ENCODE peak calls at places on chromosome 7, in four cellular contexts. I is brain microvascular endothelial cell, Y is neuronal stem cell, C is hepatocyte. T is an unnamed sample.
A peak's percentile ranks its signal among the peaks of the same experiment; 100 is the strongest.

GRCh38 chr7:40194743-40195142 is 59.9 kb downstream of the SUGCT start:
- DNase-seq in I (peak; percentile 63), Y (no peak), C (no peak), T (no peak)

GRCh38 chr7:72540106-72540611 is 128.0 kb upstream of the CALN1 start:
- DNase-seq in I (no peak), C (no peak), Y (no peak), T (no peak)

GRCh38 chr7:668139-668871 is 58.2 kb upstream of the DNAAF5 start:
- DNase-seq in C (peak; percentile 60), Y (no peak), I (peak; percentile 29), T (peak; percentile 60)

GRCh38 chr7:1787681-1788235 is 117.7 kb downstream of the ELFN1 start:
- DNase-seq in Y (no peak), C (no peak), I (no peak), T (no peak)

GRCh38 chr7:22589641-22590141 is 89.7 kb upstream of the STEAP1B start:
- DNase-seq in C (no peak), Y (peak; percentile 14), I (peak; percentile 73), T (peak; percentile 79)

GRCh38 chr7:137772748-137773147 is 74.0 kb downstream of the DGKI start:
- DNase-seq in I (peak; percentile 90), C (no peak), Y (no peak), T (no peak)

GRCh38 chr7:3884543-3884942 is 583.5 kb downstream of the SDK1 start:
- DNase-seq in I (no peak), Y (no peak), C (no peak), T (no peak)

GRCh38 chr7:35894721-35895120 is 93.9 kb downstream of the SEPTIN7 start:
- DNase-seq in C (no peak), Y (no peak), I (no peak), T (no peak)

GRCh38 chr7:80596933-80597517 is 41.4 kb upstream of the CD36 start:
- DNase-seq in Y (no peak), C (no peak), I (no peak), T (no peak)

GRCh38 chr7:31814187-31814586 is 127.2 kb downstream of the PPP1R17 start:
- DNase-seq in I (peak; percentile 22), C (no peak), Y (no peak), T (no peak)

GRCh38 chr7:28621369-28621807 is 209.1 kb downstream of the CREB5 start:
- DNase-seq in C (no peak), Y (no peak), I (no peak), T (no peak)

GRCh38 chr7:143900230-143900766 is 1.7 kb downstream of the TCAF1 start:
- DNase-seq in C (peak; percentile 62), I (peak; percentile 47), Y (no peak), T (no peak)

GRCh38 chr7:20834656-20835055 is 48.0 kb upstream of the SP8 start:
- DNase-seq in Y (no peak), C (no peak), I (no peak), T (no peak)

GRCh38 chr7:151251926-151252835 is 3.7 kb upstream of the SMARCD3 start:
- DNase-seq in I (peak; percentile 45), Y (peak; percentile 61), C (peak; percentile 88), T (peak; percentile 87)

DNA sequence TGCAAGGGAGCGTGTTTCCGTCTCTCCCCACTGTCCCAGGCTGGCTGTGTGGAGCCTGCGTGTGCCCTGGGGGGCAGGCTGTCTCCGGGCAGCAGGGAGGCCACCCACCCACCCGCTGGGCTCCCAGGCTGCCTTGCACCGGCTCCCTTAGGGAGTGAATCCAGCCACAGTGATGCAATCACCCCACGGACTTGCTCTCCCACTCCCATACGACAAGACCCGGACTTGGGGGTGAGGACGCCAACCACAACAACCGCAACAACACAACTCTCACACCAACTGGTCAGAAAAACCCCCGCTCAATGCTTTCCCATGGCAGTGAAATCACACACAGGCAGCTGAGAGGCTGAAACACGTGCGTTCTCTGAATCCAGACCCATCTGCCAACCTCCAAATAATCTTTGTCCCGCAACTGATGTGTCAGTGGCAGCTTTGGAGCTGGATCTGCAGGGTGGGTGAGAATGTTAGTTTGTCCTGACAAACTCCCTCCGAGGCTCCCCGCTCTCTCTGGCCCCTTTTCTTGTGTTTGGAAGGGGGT is 62.7 kb upstream of the DDC start:
- DNase-seq in C (no peak), Y (no peak), I (no peak), T (no peak)
- H3K27ac ChIP-seq in C (no peak overlapping the region), Y (no peak overlapping the region), I (no peak overlapping the region), T (no peak overlapping the region)

DNA sequence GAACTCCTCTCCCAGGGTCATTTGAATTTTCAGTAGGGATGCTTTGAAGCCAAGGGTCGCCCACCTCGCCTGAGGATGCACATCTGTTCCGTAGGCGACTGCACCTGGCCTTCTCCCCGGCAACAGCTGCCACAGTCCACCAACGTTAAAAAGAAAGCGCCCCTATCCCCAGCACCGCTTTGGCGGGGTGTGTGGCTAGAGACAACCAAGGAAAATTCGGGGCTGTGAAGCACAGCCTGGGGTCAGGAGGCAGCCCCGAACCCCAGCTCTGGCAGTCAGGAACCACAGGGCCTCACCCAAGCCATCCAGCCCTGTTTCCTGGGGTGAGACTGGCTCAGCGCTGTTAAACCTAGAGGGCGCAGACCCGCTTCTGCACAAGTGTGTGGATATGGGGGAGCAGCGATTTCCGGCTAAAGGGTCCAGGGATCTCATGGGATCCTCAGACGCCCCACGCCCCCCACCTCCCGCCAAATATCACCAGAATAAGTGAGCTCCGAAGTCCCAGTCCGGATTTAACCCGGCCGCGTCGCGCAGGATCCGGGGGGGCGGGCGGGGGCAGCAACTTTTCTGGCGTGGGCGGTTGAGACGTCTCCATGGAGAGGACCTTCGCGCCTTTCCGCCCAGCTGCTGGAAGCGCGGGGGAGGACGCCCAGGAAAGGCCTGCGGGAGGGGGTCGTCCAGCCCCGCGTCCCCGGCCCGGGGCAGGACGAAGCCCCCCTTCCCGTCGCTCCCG is 821 bp downstream of the ZC3HAV1L start:
- DNase-seq in Y (no peak), C (peak; percentile 49), I (peak; percentile 6), T (peak; percentile 22)
- H3K27ac ChIP-seq in Y (no peak overlapping the region), C (peak overlapping the region; percentile 62), I (peak overlapping the region; percentile 21), T (peak overlapping the region; percentile 60)

GRCh38 chr7:134870781-134871180 is 91.3 kb downstream of the CALD1 start:
- DNase-seq in I (no peak), Y (no peak), C (no peak), T (no peak)

GRCh38 chr7:134870156-134870555 is 90.7 kb downstream of the CALD1 start:
- DNase-seq in Y (no peak), C (no peak), I (no peak), T (no peak)

GRCh38 chr7:134865001-134865845 is 85.8 kb downstream of the CALD1 start:
- DNase-seq in Y (no peak), I (peak; percentile 47), C (no peak), T (no peak)

DNA sequence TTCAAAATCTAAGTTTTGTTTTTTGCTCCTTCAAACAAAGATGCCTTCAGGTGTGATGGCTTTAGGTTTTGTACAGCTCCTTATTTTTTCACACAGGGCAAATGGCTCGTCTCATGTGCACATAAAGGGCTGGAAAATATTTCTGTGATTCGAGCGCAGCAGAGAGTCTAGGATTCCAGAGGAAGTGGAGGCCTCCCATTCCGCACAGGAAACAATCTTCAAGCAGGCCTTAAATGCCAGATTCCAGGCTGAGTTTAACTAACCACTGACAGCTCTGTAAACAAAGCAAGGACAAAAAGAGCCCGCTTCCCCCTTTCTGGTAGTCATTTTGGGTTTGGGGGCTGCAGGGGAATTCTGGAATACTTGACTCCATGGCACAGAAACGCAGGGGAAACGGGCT is 87.1 kb downstream of the CALD1 start:
- DNase-seq in C (peak; percentile 52), I (no peak), Y (peak; percentile 14), T (no peak)
- H3K27ac ChIP-seq in C (peak overlapping the region; percentile 73), I (peak overlapping the region; percentile 61), Y (peak overlapping the region; percentile 15), T (peak overlapping the region; percentile 73)

GRCh38 chr7:55568613-55569268 is 3.6 kb downstream of the VOPP1 start:
- DNase-seq in Y (no peak), C (no peak), I (no peak), T (no peak)

GRCh38 chr7:55569797-55570196 is 2.5 kb downstream of the VOPP1 start:
- DNase-seq in I (no peak), C (no peak), Y (no peak), T (no peak)

GRCh38 chr7:55570939-55571338 is 1.4 kb downstream of the VOPP1 start:
- DNase-seq in I (peak; percentile 44), Y (no peak), C (no peak), T (no peak)

GRCh38 chr7:55570218-55570873 is 2.0 kb downstream of the VOPP1 start:
- DNase-seq in C (no peak), Y (no peak), I (no peak), T (no peak)

DNA sequence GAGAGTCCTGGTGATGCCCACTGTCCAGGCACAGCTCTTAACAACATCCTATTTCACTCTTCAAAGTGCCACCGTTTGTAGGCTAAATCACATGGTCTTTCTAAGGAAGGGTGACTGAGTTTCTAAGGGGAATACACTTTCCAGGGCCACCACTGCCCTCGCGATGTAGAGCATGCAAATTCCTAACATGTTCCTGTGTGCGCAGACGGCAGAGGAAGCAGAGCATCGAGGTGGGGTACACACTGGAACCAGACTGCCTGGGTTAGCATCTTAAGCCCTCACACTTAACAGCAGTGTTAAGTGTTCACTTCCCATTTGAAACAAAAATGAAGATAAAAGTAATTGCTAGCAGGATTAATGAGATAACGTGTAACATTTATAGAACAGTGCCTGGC is 3.0 kb downstream of the VOPP1 start:
- DNase-seq in Y (no peak), C (no peak), I (no peak), T (no peak)
- H3K27ac ChIP-seq in Y (no peak overlapping the region), C (no peak overlapping the region), I (no peak overlapping the region), T (no peak overlapping the region)

GRCh38 chr7:47584128-47584865 is 2.4 kb upstream of the TNS3 start:
- DNase-seq in I (no peak), C (no peak), Y (no peak), T (no peak)
- H3K27ac ChIP-seq in I (no peak overlapping the region), C (peak overlapping the region; percentile 55), Y (no peak overlapping the region), T (peak overlapping the region; percentile 89)

DNA sequence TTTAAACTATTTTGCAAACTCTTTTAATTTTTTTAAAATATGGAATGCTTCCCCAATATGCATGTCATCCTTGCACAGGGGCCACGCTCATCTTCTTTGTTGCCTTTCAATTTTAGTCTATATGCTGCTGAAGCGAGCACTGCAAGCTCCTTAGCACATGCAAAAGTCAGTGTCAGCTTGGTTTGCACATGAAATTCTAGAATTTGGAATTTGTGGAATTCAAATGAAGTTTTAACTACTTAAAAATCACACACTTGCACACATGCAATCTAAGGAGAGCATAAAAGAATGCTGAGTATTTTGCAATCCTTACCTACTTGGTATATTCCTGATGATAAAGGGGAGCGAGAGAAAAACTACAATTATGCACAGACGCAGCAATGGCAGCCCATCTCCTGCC is 78.3 kb upstream of the ATP6V0A4 start:
- DNase-seq in I (no peak), C (no peak), Y (no peak), T (no peak)
- H3K27ac ChIP-seq in I (no peak overlapping the region), C (no peak overlapping the region), Y (no peak overlapping the region), T (no peak overlapping the region)

GRCh38 chr7:43694399-43694748 is 34.9 kb downstream of the COA1 start:
- DNase-seq in Y (no peak), C (no peak), I (peak; percentile 70), T (no peak)
- H3K27ac ChIP-seq in Y (no peak overlapping the region), C (no peak overlapping the region), I (peak overlapping the region; percentile 81), T (no peak overlapping the region)

GRCh38 chr7:101534873-101535272 is 94.2 kb downstream of the MYL10 start:
- DNase-seq in Y (no peak), C (no peak), I (no peak), T (no peak)
- H3K27ac ChIP-seq in Y (no peak overlapping the region), C (no peak overlapping the region), I (no peak overlapping the region), T (no peak overlapping the region)

DNA sequence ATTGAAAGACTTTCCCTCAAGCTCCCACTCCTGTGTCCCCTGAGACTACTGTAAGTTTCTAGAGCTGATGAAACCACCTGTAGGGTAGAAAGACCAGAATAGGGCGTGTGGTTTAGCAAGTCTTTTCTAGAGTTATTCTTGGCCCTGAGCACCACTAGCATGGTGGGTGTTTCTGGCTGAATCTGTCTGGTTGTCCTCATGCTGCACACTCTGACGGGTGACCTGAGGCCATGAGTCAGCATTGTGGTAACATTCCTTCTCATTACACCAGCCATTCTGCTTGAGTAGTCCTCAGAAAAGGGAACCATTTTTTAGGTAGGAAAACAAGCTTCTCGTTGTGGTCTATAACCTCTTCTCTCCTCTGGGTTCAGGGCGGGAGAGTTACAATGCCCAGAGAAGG is 250.3 kb downstream of the SNX13 start:
- DNase-seq in C (no peak), I (peak; percentile 98), Y (no peak), T (no peak)
- H3K27ac ChIP-seq in C (no peak overlapping the region), I (peak overlapping the region; percentile 45), Y (no peak overlapping the region), T (no peak overlapping the region)

T was measured in tibial artery.